ENCODE peak calls at places on chromosome 19, in four cellular contexts. V is K562, Q is A549, S is GM12878. E is an unnamed sample.

GRCh38 chr19:16249826-16250434 is 52.2 kb downstream of the AP1M1 start:
- DNase-seq in Q (no peak), S (no peak), V (no peak), E (no peak)

GRCh38 chr19:48489608-48490216 is 20.5 kb downstream of the CYTH2 start:
- DNase-seq in Q (peak), S (no peak), V (peak), E (peak)

GRCh38 chr19:38277969-38278680 is 13.8 kb downstream of the SPINT2 start:
- DNase-seq in V (no peak), S (no peak), Q (no peak), E (no peak)

GRCh38 chr19:1266116-1266817 is 2.9 kb upstream of the CIRBP start:
- DNase-seq in V (peak), Q (peak), S (no peak), E (peak)

GRCh38 chr19:18063463-18063862 is 23.3 kb downstream of the IL12RB1 start:
- DNase-seq in Q (no peak), S (no peak), V (peak), E (peak)

GRCh38 chr19:43562698-43563241 is 12.6 kb downstream of the XRCC1 start:
- DNase-seq in S (peak), Q (no peak), V (no peak), E (no peak)

GRCh38 chr19:10191347-10191746 is 3.4 kb downstream of the DNMT1 start:
- DNase-seq in Q (no peak), V (no peak), S (no peak), E (peak)

GRCh38 chr19:15529774-15530372 is 21.5 kb downstream of the CYP4F22 start:
- DNase-seq in V (no peak), Q (no peak), S (no peak), E (no peak)

GRCh38 chr19:21698215-21698614 is 69.2 kb downstream of the ZNF100 start:
- DNase-seq in Q (no peak), S (no peak), V (no peak), E (peak)

GRCh38 chr19:17915940-17916593 is 16.7 kb upstream of the CCDC124 start:
- DNase-seq in Q (peak), V (no peak), S (no peak), E (no peak)

GRCh38 chr19:1268392-1269064 is 604 bp upstream of the CIRBP start:
- DNase-seq in Q (no peak), S (no peak), V (no peak), E (no peak)

GRCh38 chr19:29645911-29646310 is 19.4 kb upstream of the PLEKHF1 start:
- DNase-seq in Q (no peak), V (no peak), S (no peak), E (peak)

GRCh38 chr19:11832253-11832912 is 16.1 kb upstream of the ZNF439 start:
- DNase-seq in Q (no peak), S (no peak), V (no peak), E (no peak)

GRCh38 chr19:51531349-51532315 is at the start of gene SIGLEC6:
- DNase-seq in Q (no peak), V (no peak), S (peak), E (no peak)

GRCh38 chr19:17091758-17092333 is 16.3 kb downstream of the MYO9B start:
- DNase-seq in V (peak), Q (no peak), S (no peak), E (no peak)

GRCh38 chr19:30001794-30002193 is 59.8 kb downstream of the URI1 start:
- DNase-seq in Q (no peak), V (no peak), S (no peak), E (peak)

GRCh38 chr19:46109876-46110275 is 14.6 kb downstream of the IGFL3 start:
- DNase-seq in S (no peak), V (no peak), Q (no peak), E (no peak)

GRCh38 chr19:14368011-14368513 is 13.2 kb upstream of the ADGRE5 start:
- DNase-seq in S (no peak), V (no peak), Q (no peak), E (no peak)

GRCh38 chr19:45009625-45010255 is 8.5 kb downstream of the RELB start:
- DNase-seq in S (no peak), V (no peak), Q (no peak), E (no peak)

GRCh38 chr19:374886-375235 is 30.3 kb upstream of the MIER2 start:
- DNase-seq in S (no peak), V (peak), Q (no peak), E (no peak)

GRCh38 chr19:21694171-21694906 is 73.0 kb downstream of the ZNF100 start:
- DNase-seq in S (no peak), Q (no peak), V (peak), E (no peak)

GRCh38 chr19:35313614-35314013 is 15.4 kb upstream of the CD22 start:
- DNase-seq in S (no peak), Q (no peak), V (no peak), E (no peak)

GRCh38 chr19:13861392-13861713 is 15.6 kb upstream of the NANOS3 start:
- DNase-seq in V (no peak), Q (no peak), S (no peak), E (no peak)

GRCh38 chr19:10516671-10517286 is 468 bp downstream of the S1PR5 start:
- DNase-seq in S (no peak), V (no peak), Q (no peak), E (no peak)

GRCh38 chr19:55640043-55640576 is 692 bp upstream of the ZNF580 start:
- DNase-seq in V (peak), Q (no peak), S (no peak), E (no peak)

GRCh38 chr19:50329146-50329925 is at the start of gene KCNC3:
- DNase-seq in S (peak), V (peak), Q (peak), E (peak)

GRCh38 chr19:50327013-50327412 is 2.2 kb downstream of the KCNC3 start:
- DNase-seq in S (no peak), V (no peak), Q (no peak), E (no peak)

GRCh38 chr19:50328257-50329145 is 676 bp downstream of the KCNC3 start:
- DNase-seq in Q (no peak), S (no peak), V (peak), E (no peak)

GRCh38 chr19:50326101-50326664 is 3.0 kb downstream of the KCNC3 start:
- DNase-seq in V (no peak), S (no peak), Q (no peak), E (no peak)

GRCh38 chr19:50327461-50328256 is 1.5 kb downstream of the KCNC3 start:
- DNase-seq in V (no peak), S (no peak), Q (no peak), E (no peak)
- TF ChIP-seq KDM1A in V (no peak), S (no peak), Q (no peak), E (no peak)

DNA sequence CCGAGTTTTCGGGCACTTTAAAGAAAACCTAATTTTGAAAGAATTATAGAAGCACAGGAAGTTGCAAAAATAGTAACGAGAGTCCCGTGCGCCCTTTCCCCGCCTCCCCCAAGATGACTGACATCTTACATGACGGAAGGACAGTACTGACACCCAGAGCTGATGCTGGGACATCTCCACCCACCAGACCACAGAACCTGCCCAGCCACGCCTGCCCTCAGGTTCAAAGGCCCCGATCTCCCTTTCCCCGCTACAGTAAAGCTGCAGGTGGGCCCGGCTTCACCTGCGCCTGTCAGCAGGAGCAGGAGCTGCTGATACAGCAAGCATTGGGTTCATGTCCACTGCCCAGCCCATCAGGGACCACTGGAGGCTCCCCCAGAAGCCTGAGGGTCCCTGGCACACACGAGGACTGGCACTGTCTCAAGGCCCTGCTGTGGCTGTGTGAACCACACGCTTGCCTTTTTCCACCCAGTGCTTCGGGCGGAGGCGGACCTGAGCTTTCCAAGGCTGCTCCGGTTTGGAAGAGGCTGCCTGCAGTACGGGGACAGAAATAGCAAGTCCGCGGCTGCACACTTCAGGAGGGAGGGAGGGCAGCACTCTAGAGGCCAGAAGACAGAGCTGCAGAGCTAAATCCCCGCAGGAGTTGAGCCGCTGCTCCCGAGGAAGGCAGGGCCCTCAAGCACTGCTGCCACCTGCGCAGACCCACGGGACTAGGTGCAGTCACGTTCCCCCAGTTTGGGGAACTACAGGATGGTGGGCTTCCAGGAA is 8.7 kb downstream of the MAP2K2 start:
- DNase-seq in S (peak), V (peak), Q (no peak), E (no peak)
- TF ChIP-seq ESRRA in S (no peak), V (no peak), Q (no peak), E (no peak)

DNA sequence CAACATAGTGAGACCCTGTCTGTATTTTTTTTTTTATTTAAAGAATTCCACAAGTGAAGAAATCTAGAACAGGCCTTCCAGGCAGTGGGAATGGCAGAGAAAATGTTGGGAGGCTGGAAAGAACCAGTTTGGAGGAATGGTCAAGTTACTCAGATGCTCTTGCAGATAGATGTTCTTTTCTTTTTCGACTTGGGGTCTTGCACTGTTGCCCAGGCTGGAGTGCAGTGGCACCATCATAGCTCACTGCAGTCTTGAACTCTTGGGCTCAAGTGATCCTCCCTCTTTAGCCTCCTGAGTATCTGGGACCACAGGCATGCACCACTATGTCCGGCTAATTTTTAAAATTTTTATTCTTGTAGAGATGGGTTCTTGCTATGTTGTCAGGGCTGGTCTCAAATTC is 662 bp downstream of the C5AR1 start:
- DNase-seq in V (no peak), Q (no peak), S (no peak), E (no peak)
- TF ChIP-seq KDM1A in V (no peak), Q (no peak), S (no peak), E (no peak)

GRCh38 chr19:5367530-5368133 is 27.0 kb upstream of the PTPRS start:
- DNase-seq in Q (no peak), S (no peak), V (no peak), E (no peak)

GRCh38 chr19:5372572-5373200 is 32.1 kb upstream of the PTPRS start:
- DNase-seq in Q (no peak), S (no peak), V (no peak), E (no peak)

GRCh38 chr19:5365905-5366304 is 25.3 kb upstream of the PTPRS start:
- DNase-seq in V (no peak), S (no peak), Q (no peak), E (no peak)

GRCh38 chr19:5369304-5369703 is 28.7 kb upstream of the PTPRS start:
- DNase-seq in Q (no peak), S (no peak), V (no peak), E (no peak)

GRCh38 chr19:5369962-5370367 is 29.4 kb upstream of the PTPRS start:
- DNase-seq in S (no peak), Q (peak), V (peak), E (peak)
- TF ChIP-seq ESRRA in S (no peak), Q (no peak), V (no peak), E (no peak)

DNA sequence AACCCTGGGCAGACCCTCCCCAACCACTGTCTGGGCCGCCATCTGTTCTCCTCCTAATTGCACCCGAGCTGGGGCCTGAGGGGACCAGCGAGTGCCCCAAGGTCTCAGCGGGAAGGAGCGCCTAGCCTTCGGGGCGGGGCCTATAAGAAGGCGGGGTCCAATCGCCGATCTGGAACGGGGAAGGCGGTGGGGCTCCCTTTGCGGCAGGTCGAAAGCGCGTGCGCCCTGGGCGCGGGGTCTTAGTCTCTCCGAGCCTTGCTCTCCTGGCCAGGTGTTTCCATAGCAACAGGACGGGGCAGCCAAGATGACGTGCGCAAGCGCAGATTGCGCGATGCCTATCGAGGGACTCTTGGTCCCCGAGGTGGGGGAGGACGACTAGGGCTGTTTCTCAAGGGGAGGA is 2.8 kb downstream of the MAST1 start:
- DNase-seq in V (peak), S (no peak), Q (no peak), E (no peak)
- TF ChIP-seq KDM1A in V (peak), S (no peak), Q (no peak), E (no peak)

GRCh38 chr19:2533072-2533425 is 57.1 kb downstream of the GADD45B start:
- DNase-seq in Q (no peak), V (no peak), S (no peak), E (no peak)

GRCh38 chr19:2536461-2536860 is 60.5 kb downstream of the GADD45B start:
- DNase-seq in Q (no peak), V (no peak), S (no peak), E (no peak)

GRCh38 chr19:2532252-2533071 is 56.5 kb downstream of the GADD45B start:
- DNase-seq in S (no peak), V (no peak), Q (no peak), E (no peak)

GRCh38 chr19:2534374-2535050 is 58.6 kb downstream of the GADD45B start:
- DNase-seq in V (no peak), Q (no peak), S (no peak), E (no peak)

DNA sequence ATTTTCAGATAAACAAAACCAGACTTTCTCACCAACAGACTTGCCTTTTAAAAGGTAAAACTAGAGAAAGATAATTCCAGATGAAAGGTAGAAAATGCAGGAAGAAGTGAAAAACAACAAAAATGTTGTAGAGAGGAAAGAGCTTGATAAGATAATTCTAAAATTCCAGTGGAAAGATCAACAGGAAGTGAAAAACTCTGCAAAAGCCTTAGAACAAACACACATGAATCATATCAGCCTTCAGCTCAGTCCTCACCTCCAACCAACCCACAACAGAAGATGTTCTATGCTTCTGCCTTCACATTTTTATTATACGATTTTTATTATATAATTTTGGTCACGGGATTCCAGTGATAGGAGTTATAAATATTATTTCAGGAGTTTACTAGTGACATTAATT is 57.8 kb downstream of the GADD45B start:
- DNase-seq in V (no peak), Q (no peak), S (no peak), E (no peak)
- TF ChIP-seq ESRRA in V (no peak), Q (no peak), S (no peak), E (no peak)

DNA sequence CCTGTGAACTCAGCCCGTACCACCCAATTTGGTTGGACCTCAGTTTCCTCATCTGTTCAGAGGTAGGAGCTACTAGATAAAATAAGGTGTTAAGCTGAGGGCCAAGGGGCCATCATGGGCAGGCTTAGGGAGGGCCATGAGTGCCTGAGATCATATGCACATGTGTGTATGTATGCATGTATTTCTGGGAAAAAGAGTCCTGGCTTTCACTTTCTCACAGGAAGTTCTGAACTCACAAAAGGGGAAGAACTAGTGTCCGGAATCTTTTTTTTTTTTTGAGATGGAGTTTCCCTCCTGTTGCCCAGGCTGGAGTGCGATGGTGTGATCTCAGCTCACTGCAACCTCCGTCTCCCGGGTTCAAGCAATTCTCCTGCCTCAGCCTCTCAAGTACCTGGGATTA is 18.9 kb downstream of the TGFB1 start:
- DNase-seq in S (no peak), Q (no peak), V (no peak), E (no peak)
- TF ChIP-seq KDM1A in S (no peak), Q (no peak), V (no peak), E (no peak)